ENCODE peak calls at places on chromosomes 6 and 20, in seven cellular contexts. One of them, this sample, is unnamed.

GRCh38 chr6:24547243-24547642 is 52.5 kb downstream of the ALDH5A1 start:
- DNase-seq in transverse colon: no peak
- DNase-seq in ovary: no peak
- DNase-seq in CD8-positive, alpha-beta T cell: peak; percentile 25
- DNase-seq in left ventricle myocardium inferior: no peak
- DNase-seq in adrenal gland: no peak
- DNase-seq in right atrium auricular region: no peak
- DNase-seq in this sample: peak; percentile 58

GRCh38 chr20:32518593-32519366 is 66.4 kb downstream of the NOL4L start:
- DNase-seq in ovary: no peak
- DNase-seq in transverse colon: no peak
- DNase-seq in left ventricle myocardium inferior: no peak
- DNase-seq in CD8-positive, alpha-beta T cell: no peak
- DNase-seq in right atrium auricular region: no peak
- DNase-seq in adrenal gland: no peak
- DNase-seq in this sample: no peak

GRCh38 chr6:138507977-138508675 is 8.8 kb upstream of the NHSL1 start:
- DNase-seq in ovary: no peak
- DNase-seq in right atrium auricular region: no peak
- DNase-seq in CD8-positive, alpha-beta T cell: no peak
- DNase-seq in transverse colon: peak; percentile 54
- DNase-seq in left ventricle myocardium inferior: no peak
- DNase-seq in adrenal gland: no peak
- DNase-seq in this sample: no peak

GRCh38 chr6:21840428-21840827 is 246.9 kb downstream of the SOX4 start:
- DNase-seq in right atrium auricular region: no peak
- DNase-seq in CD8-positive, alpha-beta T cell: no peak
- DNase-seq in left ventricle myocardium inferior: no peak
- DNase-seq in ovary: no peak
- DNase-seq in adrenal gland: no peak
- DNase-seq in transverse colon: no peak
- DNase-seq in this sample: no peak

GRCh38 chr6:44569931-44570385 is 182.5 kb downstream of the CDC5L start:
- DNase-seq in ovary: no peak
- DNase-seq in left ventricle myocardium inferior: peak; percentile 67
- DNase-seq in transverse colon: peak; percentile 18
- DNase-seq in adrenal gland: peak; percentile 37
- DNase-seq in CD8-positive, alpha-beta T cell: no peak
- DNase-seq in right atrium auricular region: no peak
- DNase-seq in this sample: peak; percentile 63

GRCh38 chr6:123529843-123530242 is 106.9 kb downstream of the TRDN start:
- DNase-seq in adrenal gland: no peak
- DNase-seq in CD8-positive, alpha-beta T cell: no peak
- DNase-seq in transverse colon: no peak
- DNase-seq in left ventricle myocardium inferior: no peak
- DNase-seq in right atrium auricular region: no peak
- DNase-seq in ovary: no peak
- DNase-seq in this sample: peak; percentile 52

GRCh38 chr6:99432877-99433276 is 7.8 kb upstream of the PNISR start:
- DNase-seq in transverse colon: no peak
- DNase-seq in left ventricle myocardium inferior: no peak
- DNase-seq in adrenal gland: no peak
- DNase-seq in right atrium auricular region: no peak
- DNase-seq in CD8-positive, alpha-beta T cell: no peak
- DNase-seq in ovary: no peak
- DNase-seq in this sample: no peak

GRCh38 chr6:12354499-12354898 is 64.3 kb downstream of the EDN1 start:
- DNase-seq in CD8-positive, alpha-beta T cell: no peak
- DNase-seq in transverse colon: peak; percentile 34
- DNase-seq in right atrium auricular region: no peak
- DNase-seq in adrenal gland: no peak
- DNase-seq in ovary: no peak
- DNase-seq in left ventricle myocardium inferior: no peak
- DNase-seq in this sample: peak; percentile 86

GRCh38 chr20:53872081-53872541 is 198.3 kb downstream of the BCAS1 start:
- DNase-seq in left ventricle myocardium inferior: no peak
- DNase-seq in ovary: no peak
- DNase-seq in CD8-positive, alpha-beta T cell: no peak
- DNase-seq in right atrium auricular region: no peak
- DNase-seq in adrenal gland: no peak
- DNase-seq in transverse colon: no peak
- DNase-seq in this sample: no peak

GRCh38 chr6:93424303-93425064 is 5.1 kb upstream of the EPHA7 start:
- DNase-seq in adrenal gland: no peak
- DNase-seq in CD8-positive, alpha-beta T cell: no peak
- DNase-seq in ovary: no peak
- DNase-seq in left ventricle myocardium inferior: no peak
- DNase-seq in right atrium auricular region: no peak
- DNase-seq in transverse colon: no peak
- DNase-seq in this sample: peak; percentile 44

GRCh38 chr6:156985309-156985708 is 208.1 kb downstream of the ARID1B start:
- DNase-seq in left ventricle myocardium inferior: no peak
- DNase-seq in adrenal gland: no peak
- DNase-seq in transverse colon: no peak
- DNase-seq in CD8-positive, alpha-beta T cell: no peak
- DNase-seq in ovary: no peak
- DNase-seq in right atrium auricular region: no peak
- DNase-seq in this sample: no peak

GRCh38 chr6:168258795-168259194 is 60.8 kb downstream of the DACT2 start:
- DNase-seq in ovary: no peak
- DNase-seq in transverse colon: no peak
- DNase-seq in CD8-positive, alpha-beta T cell: no peak
- DNase-seq in adrenal gland: no peak
- DNase-seq in left ventricle myocardium inferior: no peak
- DNase-seq in right atrium auricular region: no peak
- DNase-seq in this sample: no peak

GRCh38 chr20:5000263-5001173 is 792 bp downstream of the SLC23A2 start:
- DNase-seq in left ventricle myocardium inferior: peak; percentile 43
- DNase-seq in ovary: peak; percentile 55
- DNase-seq in right atrium auricular region: peak; percentile 79
- DNase-seq in CD8-positive, alpha-beta T cell: no peak
- DNase-seq in transverse colon: peak; percentile 39
- DNase-seq in adrenal gland: peak; percentile 92
- DNase-seq in this sample: peak; percentile 27

GRCh38 chr6:108589244-108589730 is 28.6 kb downstream of the FOXO3 start:
- DNase-seq in adrenal gland: peak; percentile 61
- DNase-seq in transverse colon: peak; percentile 83
- DNase-seq in right atrium auricular region: peak; percentile 93
- DNase-seq in CD8-positive, alpha-beta T cell: no peak
- DNase-seq in ovary: no peak
- DNase-seq in left ventricle myocardium inferior: peak; percentile 74
- DNase-seq in this sample: peak; percentile 88

GRCh38 chr6:8973395-8973794 is 538.0 kb upstream of the SLC35B3 start:
- DNase-seq in adrenal gland: no peak
- DNase-seq in CD8-positive, alpha-beta T cell: no peak
- DNase-seq in transverse colon: no peak
- DNase-seq in right atrium auricular region: no peak
- DNase-seq in left ventricle myocardium inferior: no peak
- DNase-seq in ovary: no peak
- DNase-seq in this sample: no peak

GRCh38 chr6:50791900-50792508 is 26.7 kb upstream of the TFAP2B start:
- DNase-seq in right atrium auricular region: no peak
- DNase-seq in left ventricle myocardium inferior: no peak
- DNase-seq in CD8-positive, alpha-beta T cell: no peak
- DNase-seq in ovary: no peak
- DNase-seq in adrenal gland: no peak
- DNase-seq in transverse colon: no peak
- DNase-seq in this sample: peak; percentile 46

GRCh38 chr6:7615611-7616383 is 25.8 kb downstream of the SNRNP48 start:
- DNase-seq in CD8-positive, alpha-beta T cell: no peak
- DNase-seq in left ventricle myocardium inferior: no peak
- DNase-seq in right atrium auricular region: no peak
- DNase-seq in transverse colon: peak; percentile 33
- DNase-seq in ovary: no peak
- DNase-seq in adrenal gland: no peak
- DNase-seq in this sample: peak; percentile 64

GRCh38 chr6:83368582-83368981 is 62.3 kb downstream of the ME1 start:
- DNase-seq in CD8-positive, alpha-beta T cell: no peak
- DNase-seq in ovary: no peak
- DNase-seq in left ventricle myocardium inferior: no peak
- DNase-seq in adrenal gland: no peak
- DNase-seq in transverse colon: no peak
- DNase-seq in right atrium auricular region: no peak
- DNase-seq in this sample: no peak

DNA sequence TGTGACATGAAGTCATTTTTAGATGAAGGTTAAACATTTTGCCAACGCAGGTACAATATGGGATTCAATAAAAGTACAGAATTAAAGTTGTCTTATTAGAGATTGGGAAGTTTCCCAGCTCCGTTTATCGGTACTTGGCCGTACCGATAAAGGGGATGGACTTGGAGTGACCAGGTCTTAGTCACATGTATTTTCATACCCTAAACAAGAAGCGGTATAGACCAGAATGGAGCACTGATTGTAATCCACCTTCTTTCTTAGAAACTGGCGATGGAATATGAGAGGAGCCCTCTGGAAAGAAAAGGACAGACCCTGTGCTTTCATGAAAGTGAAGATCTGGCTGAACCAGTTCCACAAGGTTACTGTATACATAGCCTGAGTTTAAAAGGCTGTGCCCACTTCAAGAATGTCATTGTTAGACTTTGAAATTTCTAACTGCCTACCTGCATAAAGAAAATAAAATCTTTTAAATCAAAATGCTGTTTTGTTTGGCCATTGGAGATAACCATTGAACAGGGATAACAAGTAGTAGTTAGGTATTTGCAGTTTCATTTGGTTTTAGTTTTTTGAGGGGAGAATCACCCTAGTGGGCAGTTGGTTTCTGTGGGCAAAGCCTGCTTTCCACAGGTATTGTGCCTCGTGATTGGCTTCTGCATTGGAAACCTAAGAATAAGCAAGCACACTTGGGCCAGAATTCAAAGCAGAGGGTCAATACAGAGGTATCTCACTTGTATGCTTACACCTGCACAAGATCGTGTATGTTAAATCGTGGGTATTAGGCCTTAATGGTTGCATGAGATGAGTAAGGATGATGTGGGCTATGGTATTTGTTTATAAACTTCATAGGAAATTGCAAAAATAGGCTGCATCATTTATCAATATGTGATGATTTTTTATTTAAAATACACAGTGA is 11.2 kb upstream of the ZNFX1 start:
- DNase-seq in right atrium auricular region: no peak
- DNase-seq in ovary: no peak
- DNase-seq in adrenal gland: no peak
- DNase-seq in CD8-positive, alpha-beta T cell: no peak
- DNase-seq in left ventricle myocardium inferior: no peak
- DNase-seq in transverse colon: no peak
- DNase-seq in this sample: no peak
- H3K9me3 ChIP-seq in right atrium auricular region: peaks cover 5% of the 10 kb centered on the region
- H3K9me3 ChIP-seq in ovary: peaks cover 4% of the 10 kb centered on the region
- H3K9me3 ChIP-seq in adrenal gland: peaks cover 13% of the 10 kb centered on the region
- H3K9me3 ChIP-seq in CD8-positive, alpha-beta T cell: peaks cover 24% of the 10 kb centered on the region
- H3K9me3 ChIP-seq in left ventricle myocardium inferior: peaks cover 42% of the 10 kb centered on the region
- H3K9me3 ChIP-seq in transverse colon: peaks cover 31% of the 10 kb centered on the region
- H3K9me3 ChIP-seq in this sample: no peaks in the 10 kb centered on the region

GRCh38 chr6:30543824-30544223 is 12.5 kb downstream of the GNL1 start:
- DNase-seq in left ventricle myocardium inferior: no peak
- DNase-seq in transverse colon: no peak
- DNase-seq in right atrium auricular region: no peak
- DNase-seq in CD8-positive, alpha-beta T cell: no peak
- DNase-seq in ovary: no peak
- DNase-seq in adrenal gland: no peak
- DNase-seq in this sample: no peak

GRCh38 chr6:30541515-30542403 is 14.5 kb downstream of the GNL1 start:
- DNase-seq in right atrium auricular region: peak; percentile 87
- DNase-seq in ovary: peak; percentile 67
- DNase-seq in adrenal gland: peak; percentile 76
- DNase-seq in transverse colon: peak; percentile 82
- DNase-seq in CD8-positive, alpha-beta T cell: peak; percentile 59
- DNase-seq in left ventricle myocardium inferior: peak; percentile 69
- DNase-seq in this sample: peak; percentile 86

GRCh38 chr6:30542404-30542725 is 13.9 kb downstream of the GNL1 start:
- DNase-seq in ovary: no peak
- DNase-seq in left ventricle myocardium inferior: no peak
- DNase-seq in adrenal gland: no peak
- DNase-seq in transverse colon: no peak
- DNase-seq in CD8-positive, alpha-beta T cell: no peak
- DNase-seq in right atrium auricular region: no peak
- DNase-seq in this sample: no peak

GRCh38 chr6:30544666-30545272 is 11.5 kb downstream of the GNL1 start:
- DNase-seq in adrenal gland: no peak
- DNase-seq in right atrium auricular region: no peak
- DNase-seq in left ventricle myocardium inferior: no peak
- DNase-seq in ovary: no peak
- DNase-seq in transverse colon: no peak
- DNase-seq in CD8-positive, alpha-beta T cell: no peak
- DNase-seq in this sample: peak; percentile 78

GRCh38 chr6:30542915-30543314 is 13.4 kb downstream of the GNL1 start:
- DNase-seq in transverse colon: no peak
- DNase-seq in left ventricle myocardium inferior: no peak
- DNase-seq in adrenal gland: no peak
- DNase-seq in CD8-positive, alpha-beta T cell: no peak
- DNase-seq in right atrium auricular region: no peak
- DNase-seq in ovary: no peak
- DNase-seq in this sample: no peak
- TF ChIP-seq CTCF in transverse colon: no peak
- TF ChIP-seq CTCF in left ventricle myocardium inferior: no peak
- TF ChIP-seq CTCF in adrenal gland: no peak
- TF ChIP-seq CTCF in CD8-positive, alpha-beta T cell: no peak
- TF ChIP-seq CTCF in right atrium auricular region: no peak
- TF ChIP-seq CTCF in ovary: no peak
- TF ChIP-seq CTCF in this sample: peak; percentile 5

GRCh38 chr6:111277819-111278218 is 190.5 kb downstream of the SLC16A10 start:
- DNase-seq in right atrium auricular region: no peak
- DNase-seq in adrenal gland: no peak
- DNase-seq in transverse colon: no peak
- DNase-seq in CD8-positive, alpha-beta T cell: no peak
- DNase-seq in left ventricle myocardium inferior: no peak
- DNase-seq in ovary: no peak
- DNase-seq in this sample: no peak

GRCh38 chr6:111274593-111275217 is 187.4 kb downstream of the SLC16A10 start:
- DNase-seq in left ventricle myocardium inferior: no peak
- DNase-seq in adrenal gland: no peak
- DNase-seq in ovary: no peak
- DNase-seq in transverse colon: no peak
- DNase-seq in CD8-positive, alpha-beta T cell: no peak
- DNase-seq in right atrium auricular region: no peak
- DNase-seq in this sample: no peak

GRCh38 chr6:111278738-111279137 is 191.4 kb downstream of the SLC16A10 start:
- DNase-seq in CD8-positive, alpha-beta T cell: no peak
- DNase-seq in adrenal gland: no peak
- DNase-seq in right atrium auricular region: no peak
- DNase-seq in ovary: no peak
- DNase-seq in left ventricle myocardium inferior: no peak
- DNase-seq in transverse colon: no peak
- DNase-seq in this sample: no peak

GRCh38 chr6:111276335-111276734 is 189.0 kb downstream of the SLC16A10 start:
- DNase-seq in right atrium auricular region: no peak
- DNase-seq in adrenal gland: no peak
- DNase-seq in CD8-positive, alpha-beta T cell: no peak
- DNase-seq in transverse colon: no peak
- DNase-seq in left ventricle myocardium inferior: no peak
- DNase-seq in ovary: no peak
- DNase-seq in this sample: peak; percentile 54

GRCh38 chr6:111276736-111277135 is 189.4 kb downstream of the SLC16A10 start:
- DNase-seq in right atrium auricular region: no peak
- DNase-seq in transverse colon: no peak
- DNase-seq in adrenal gland: no peak
- DNase-seq in ovary: no peak
- DNase-seq in CD8-positive, alpha-beta T cell: no peak
- DNase-seq in left ventricle myocardium inferior: no peak
- DNase-seq in this sample: no peak
- H3K9me3 ChIP-seq in right atrium auricular region: peaks cover 10% of the 10 kb centered on the region
- H3K9me3 ChIP-seq in transverse colon: peaks cover 11% of the 10 kb centered on the region
- H3K9me3 ChIP-seq in adrenal gland: no peaks in the 10 kb centered on the region
- H3K9me3 ChIP-seq in ovary: no peaks in the 10 kb centered on the region
- H3K9me3 ChIP-seq in CD8-positive, alpha-beta T cell: peaks cover 5% of the 10 kb centered on the region
- H3K9me3 ChIP-seq in left ventricle myocardium inferior: peaks cover 42% of the 10 kb centered on the region
- H3K9me3 ChIP-seq in this sample: no peaks in the 10 kb centered on the region

GRCh38 chr20:50898475-50898874 is 32.8 kb downstream of the ADNP start:
- DNase-seq in left ventricle myocardium inferior: no peak
- DNase-seq in ovary: no peak
- DNase-seq in right atrium auricular region: no peak
- DNase-seq in CD8-positive, alpha-beta T cell: no peak
- DNase-seq in transverse colon: no peak
- DNase-seq in adrenal gland: no peak
- DNase-seq in this sample: peak; percentile 28
- TF ChIP-seq CTCF in left ventricle myocardium inferior: no peak
- TF ChIP-seq CTCF in ovary: no peak
- TF ChIP-seq CTCF in right atrium auricular region: no peak
- TF ChIP-seq CTCF in CD8-positive, alpha-beta T cell: no peak
- TF ChIP-seq CTCF in transverse colon: no peak
- TF ChIP-seq CTCF in adrenal gland: no peak
- TF ChIP-seq CTCF in this sample: no peak

This sample was measured in cardiac muscle cell.